ENCODE peak calls at places on chromosomes 13 and 19, in four cellular contexts. P, L, W and R are unnamed samples.
A peak's percentile ranks its signal among the peaks of the same experiment; 100 is the strongest.

GRCh38 chr13:46343279-46343949 is 43.6 kb downstream of the RUBCNL start:
- DNase-seq in W (no peak), P (no peak), L (no peak), R (no peak)

GRCh38 chr19:29378126-29378525 is 147.7 kb upstream of the VSTM2B start:
- DNase-seq in W (no peak), P (no peak), L (peak; percentile 25), R (no peak)

GRCh38 chr13:36795463-36795862 is 23.6 kb upstream of the RFXAP start:
- DNase-seq in P (no peak), L (no peak), W (no peak), R (no peak)

GRCh38 chr13:82739881-82740280 is 1142.4 kb downstream of the SLITRK1 start:
- DNase-seq in L (no peak), P (no peak), W (peak; percentile 23), R (no peak)

GRCh38 chr13:99734013-99734693 is 232.9 kb downstream of the TM9SF2 start:
- DNase-seq in L (no peak), P (no peak), W (no peak), R (no peak)

GRCh38 chr19:53466726-53467125 is 807 bp upstream of the ZNF813 start:
- DNase-seq in L (no peak), P (no peak), W (no peak), R (no peak)

GRCh38 chr19:13717194-13717643 is 47.1 kb upstream of the MRI1 start:
- DNase-seq in W (no peak), L (no peak), P (no peak), R (no peak)

GRCh38 chr19:54364775-54365257 is at the start of gene LAIR1:
- DNase-seq in L (no peak), P (no peak), W (peak; percentile 22), R (no peak)

GRCh38 chr13:91813255-91813654 is 414.8 kb downstream of the GPC5 start:
- DNase-seq in W (peak; percentile 10), L (peak; percentile 72), P (no peak), R (no peak)

GRCh38 chr13:50122465-50122864 is 107.2 kb downstream of the KCNRG start:
- DNase-seq in L (no peak), W (no peak), P (no peak), R (no peak)

GRCh38 chr13:102276479-102276878 is 125.4 kb downstream of the FGF14 start:
- DNase-seq in P (no peak), W (no peak), L (no peak), R (no peak)

GRCh38 chr19:35618857-35619256 is 6.3 kb downstream of the HAUS5 start:
- DNase-seq in L (no peak), W (no peak), P (no peak), R (no peak)

GRCh38 chr13:61002686-61003085 is 413.0 kb downstream of the PCDH20 start:
- DNase-seq in L (no peak), W (no peak), P (no peak), R (no peak)

GRCh38 chr19:13156968-13157882 is 7.0 kb downstream of the IER2 start:
- DNase-seq in L (no peak), P (no peak), W (no peak), R (no peak)

DNA sequence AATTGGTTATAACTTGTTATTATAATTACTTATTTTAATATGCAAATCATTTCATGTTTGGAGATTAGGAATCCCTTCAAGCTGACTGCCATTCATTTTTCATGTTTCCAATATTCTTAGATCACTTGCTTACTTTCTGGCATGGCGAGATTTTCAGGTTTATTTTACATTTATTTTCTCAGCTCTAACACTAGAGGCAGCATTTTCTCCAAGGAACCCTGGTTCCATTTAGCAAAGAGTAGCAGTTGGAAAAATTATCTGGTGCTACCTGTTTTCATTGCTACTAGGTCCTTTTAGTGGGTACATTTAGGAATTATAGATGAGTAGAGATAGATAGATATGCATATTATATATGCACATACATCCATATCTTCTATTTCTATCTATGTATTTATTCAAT is 90.9 kb upstream of the TRPC4 start:
- DNase-seq in P (no peak), W (peak; percentile 5), L (no peak), R (no peak)
- TF ChIP-seq CTCF in P (no peak), W (peak; percentile 31), L (no peak), R (peak; percentile 10)

DNA sequence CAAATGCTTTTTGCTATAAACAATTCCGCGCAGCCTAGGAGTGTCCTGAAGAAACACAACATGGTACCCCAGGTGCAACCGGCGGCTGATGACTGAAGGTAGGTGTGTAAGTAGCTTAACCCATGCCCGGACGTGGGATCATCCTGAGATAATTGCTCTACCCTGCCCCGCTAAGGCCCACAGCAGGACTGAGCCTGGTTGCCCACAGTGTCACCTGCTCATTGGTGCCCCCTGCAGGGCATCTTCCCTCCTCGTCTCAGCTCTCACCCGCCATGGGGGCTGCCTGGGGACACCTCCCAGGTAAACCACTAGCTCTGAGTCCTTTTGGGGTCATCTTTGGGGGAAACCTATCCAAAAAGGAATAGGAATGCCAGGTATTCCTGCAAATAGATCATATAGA is 22.3 kb downstream of the TMEM161A start:
- DNase-seq in P (no peak), L (no peak), W (peak; percentile 19), R (peak; percentile 50)
- TF ChIP-seq CTCF in P (peak; percentile 40), L (peak; percentile 20), W (peak; percentile 64), R (peak; percentile 47)

GRCh38 chr13:113143466-113144254 is 14.8 kb upstream of the PROZ start:
- DNase-seq in L (no peak), P (no peak), W (no peak), R (no peak)
- TF ChIP-seq CTCF in L (no peak), P (no peak), W (no peak), R (no peak)

GRCh38 chr13:23467048-23467931 is 33.8 kb upstream of the SACS start:
- DNase-seq in W (no peak), L (no peak), P (no peak), R (no peak)
- TF ChIP-seq CTCF in W (no peak), L (no peak), P (no peak), R (no peak)

GRCh38 chr19:31377736-31378135 is 28.5 kb upstream of the TSHZ3 start:
- DNase-seq in L (no peak), P (no peak), W (peak; percentile 44), R (no peak)
- TF ChIP-seq CTCF in L (no peak), P (no peak), W (no peak), R (no peak)